ENCODE peak calls at places on chromosomes 3 and 15, in five cellular contexts. E is omental fat pad; G is EH; D is breast epithelium; I is activated T-cell treated with anti-CD3 and anti-CD28 coated beads, Interleukin-2, amount 50 U/mL, for 72 hours. T is an unnamed sample.

GRCh38 chr3:100368421-100368820 is 32.5 kb downstream of the TOMM70 start:
- DNase-seq in E (no peak), G (no peak), D (no peak), I (no peak), T (no peak)

GRCh38 chr3:54356299-54357037 is 234.1 kb downstream of the CACNA2D3 start:
- DNase-seq in E (no peak), G (peak), D (peak), I (no peak), T (no peak)

GRCh38 chr15:45664451-45664850 is 29.6 kb downstream of the SQOR start:
- DNase-seq in E (no peak), G (peak), D (no peak), I (no peak), T (no peak)

GRCh38 chr3:23567917-23568316 is 237.8 kb upstream of the UBE2E1 start:
- DNase-seq in E (no peak), G (peak), D (no peak), I (no peak), T (no peak)

GRCh38 chr15:93985925-93986324 is 245.4 kb upstream of the MCTP2 start:
- DNase-seq in E (no peak), G (no peak), D (no peak), I (no peak), T (no peak)

GRCh38 chr3:72082121-72082715 is 297.3 kb upstream of the PROK2 start:
- DNase-seq in E (no peak), G (no peak), D (no peak), I (no peak), T (no peak)

GRCh38 chr15:60611592-60612346 is 132.8 kb upstream of the ICE2 start:
- DNase-seq in E (no peak), G (no peak), D (no peak), I (no peak), T (no peak)

GRCh38 chr3:186217820-186218164 is 108.9 kb upstream of the ETV5 start:
- DNase-seq in E (no peak), G (no peak), D (no peak), I (peak), T (no peak)

GRCh38 chr15:65249641-65250040 is 37.0 kb downstream of the PARP16 start:
- DNase-seq in E (no peak), G (no peak), D (no peak), I (peak), T (no peak)

GRCh38 chr3:61250784-61251173 is 473 bp downstream of the FHIT start:
- DNase-seq in E (no peak), G (no peak), D (peak), I (peak), T (no peak)

GRCh38 chr3:157384526-157384925 is 52.1 kb upstream of the PTX3 start:
- DNase-seq in E (no peak), G (no peak), D (no peak), I (no peak), T (no peak)

GRCh38 chr15:50181206-50181982 is 602 bp upstream of the SLC27A2 start:
- DNase-seq in E (no peak), G (no peak), D (no peak), I (no peak), T (no peak)

GRCh38 chr3:48034000-48034516 is 17.8 kb upstream of the MAP4 start:
- DNase-seq in E (no peak), G (peak), D (no peak), I (no peak), T (no peak)

T was measured in vagina.